ENCODE peak calls at places on chromosomes 1 and 21, in seven cellular contexts. B, U, A, O, K, Q and P are unnamed samples.

GRCh38 chr1:7046314-7046713 is 261.1 kb downstream of the CAMTA1 start:
- DNase-seq in B (peak; percentile 37), U (peak; percentile 77), A (peak; percentile 77), O (peak; percentile 33), K (no peak), Q (no peak), P (peak; percentile 67)

GRCh38 chr1:171663854-171664550 is 11.5 kb upstream of the MYOC start:
- DNase-seq in K (no peak), A (peak; percentile 33), O (no peak), Q (no peak), B (no peak), U (no peak), P (no peak)

GRCh38 chr1:151342021-151342420 is 5.0 kb downstream of the RFX5 start:
- DNase-seq in U (no peak), O (no peak), Q (no peak), B (no peak), A (no peak), K (no peak), P (no peak)

GRCh38 chr1:194829492-194829891 is 1643.1 kb upstream of the B3GALT2 start:
- DNase-seq in Q (no peak), O (no peak), U (peak; percentile 16), B (no peak), K (no peak), A (no peak), P (no peak)

GRCh38 chr1:212401838-212402582 is 12.7 kb downstream of the PACC1 start:
- DNase-seq in U (peak; percentile 73), B (no peak), Q (peak; percentile 28), O (peak; percentile 37), A (no peak), K (no peak), P (no peak)

GRCh38 chr1:99660496-99660895 is 14.6 kb downstream of the PALMD start:
- DNase-seq in Q (no peak), O (no peak), B (no peak), K (no peak), A (no peak), U (no peak), P (no peak)

GRCh38 chr1:38558476-38559179 is 300.9 kb downstream of the RRAGC start:
- DNase-seq in Q (no peak), B (no peak), U (no peak), O (no peak), A (peak; percentile 82), K (no peak), P (peak; percentile 77)

GRCh38 chr1:94986783-94987182 is 59.9 kb upstream of the CNN3 start:
- DNase-seq in U (peak; percentile 84), B (no peak), O (no peak), A (no peak), K (no peak), Q (no peak), P (no peak)

GRCh38 chr1:69258842-69259241 is 308.9 kb upstream of the LRRC7 start:
- DNase-seq in U (no peak), K (no peak), Q (peak; percentile 33), B (no peak), O (no peak), A (no peak), P (no peak)

GRCh38 chr1:94602312-94602711 is 60.8 kb upstream of the F3 start:
- DNase-seq in O (peak; percentile 97), K (no peak), B (no peak), U (peak; percentile 82), A (no peak), Q (no peak), P (no peak)

GRCh38 chr1:113422315-113423068 is 32.2 kb downstream of the MAGI3 start:
- DNase-seq in U (no peak), O (no peak), Q (no peak), B (no peak), A (no peak), K (no peak), P (no peak)

GRCh38 chr1:36992139-36992940 is 42.0 kb downstream of the GRIK3 start:
- DNase-seq in Q (no peak), K (no peak), U (no peak), B (no peak), A (no peak), O (no peak), P (no peak)
- H2BK120ac ChIP-seq in Q (no peak overlapping the region), K (no peak overlapping the region), U (no peak overlapping the region), B (no peak overlapping the region), A (no peak overlapping the region), O (no peak overlapping the region), P (no peak overlapping the region)

DNA sequence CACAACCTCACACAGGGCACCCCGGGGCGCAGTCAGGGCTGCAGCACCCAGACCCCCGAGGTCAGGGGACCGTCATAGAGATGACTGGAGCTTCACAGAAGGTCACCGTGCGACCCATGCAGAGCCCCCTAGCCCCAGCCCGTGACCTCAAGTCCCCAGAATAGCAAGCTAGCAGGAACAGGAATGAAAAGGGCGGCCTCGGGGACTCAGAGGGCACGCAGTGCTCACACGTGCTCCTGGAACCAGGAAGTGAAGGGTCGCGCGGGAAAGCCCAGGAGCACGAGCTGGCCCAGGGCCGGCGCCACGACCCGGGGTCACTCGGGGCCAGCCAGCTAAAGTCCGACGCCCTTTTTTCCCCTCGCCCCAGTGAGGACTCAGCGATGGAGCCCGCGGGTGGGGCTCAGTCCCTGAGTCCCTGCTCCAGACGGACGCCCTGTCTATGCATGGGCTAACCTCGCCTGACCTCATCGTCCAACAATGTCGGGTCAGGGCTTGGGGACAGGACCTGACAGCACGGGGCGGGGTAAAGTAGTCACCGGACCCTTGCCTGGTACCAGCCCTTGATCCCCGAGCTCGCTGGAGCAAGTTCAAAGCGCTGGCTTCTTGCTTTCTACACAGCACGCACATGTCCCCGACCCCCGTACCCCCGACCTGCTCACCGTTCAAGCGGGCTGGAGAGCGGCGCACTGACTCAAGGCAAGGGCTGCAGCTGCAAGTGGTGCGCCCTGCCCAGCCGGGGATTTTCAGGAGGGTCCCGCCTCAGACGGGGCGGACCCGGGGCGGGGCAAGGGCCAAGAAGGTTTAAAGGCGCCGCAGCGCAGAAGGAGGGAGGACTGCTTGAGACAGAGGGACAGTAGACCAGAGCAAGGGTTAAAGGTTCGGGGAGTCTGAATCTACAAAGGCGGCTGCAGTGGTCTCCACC is at the start of gene TAGLN2:
- DNase-seq in U (peak; percentile 90), A (peak; percentile 97), B (peak; percentile 70), K (no peak), Q (peak; percentile 97), O (peak; percentile 93), P (peak; percentile 93)
- H4K8ac ChIP-seq in U (peak within 1 kb of the TSS; percentile 85), A (no peak within 1 kb of the TSS), B (peak within 1 kb of the TSS; percentile 9), K (peak within 1 kb of the TSS; percentile 73), Q (peak within 1 kb of the TSS; percentile 87), O (peak within 1 kb of the TSS; percentile 74), P (no peak within 1 kb of the TSS)

GRCh38 chr1:23995431-23995837 is 15.3 kb upstream of the SRSF10 start:
- DNase-seq in B (no peak), U (peak; percentile 68), A (no peak), Q (no peak), O (no peak), K (no peak), P (no peak)
- H2BK120ac ChIP-seq in B (no peak overlapping the region), U (no peak overlapping the region), A (no peak overlapping the region), Q (no peak overlapping the region), O (no peak overlapping the region), K (no peak overlapping the region), P (no peak overlapping the region)

GRCh38 chr21:37063433-37063832 is 9.4 kb downstream of the PIGP start:
- DNase-seq in Q (no peak), K (no peak), B (no peak), A (no peak), O (no peak), U (no peak), P (no peak)
- H4K8ac ChIP-seq in Q (no peak overlapping the region), K (no peak overlapping the region), B (no peak overlapping the region), A (no peak overlapping the region), O (no peak overlapping the region), U (no peak overlapping the region), P (no peak overlapping the region)